ENCODE peak calls at places on chromosome 16, in four cellular contexts. X is neural progenitor cell, L is mammary epithelial cell, P is IMR-90. A is an unnamed sample. For H3K36me3, the result is how much of the 10 kb centered on the place peaks cover.

GRCh38 chr16:85029981-85030381 is 2.4 kb downstream of the KIAA0513 start:
- DNase-seq in X (no peak), L (no peak), P (peak), A (no peak)

GRCh38 chr16:3020247-3020603 is at the start of gene TNFRSF12A:
- DNase-seq in X (peak), L (peak), P (peak), A (peak)

GRCh38 chr16:73735018-73735417 is 561.6 kb upstream of the PSMD7 start:
- DNase-seq in X (no peak), L (peak), P (peak), A (peak)

GRCh38 chr16:86199182-86199581 is 300.2 kb downstream of the IRF8 start:
- DNase-seq in X (no peak), L (no peak), P (peak), A (no peak)

GRCh38 chr16:11996433-11997174 is 20.1 kb downstream of the SNX29 start:
- DNase-seq in X (no peak), L (no peak), P (no peak), A (no peak)

GRCh38 chr16:86065711-86066110 is 166.7 kb downstream of the IRF8 start:
- DNase-seq in X (no peak), L (no peak), P (no peak), A (no peak)

GRCh38 chr16:29714396-29714795 is 31.4 kb downstream of the C16orf54 start:
- DNase-seq in X (no peak), L (no peak), P (no peak), A (no peak)

GRCh38 chr16:30052671-30053372 is 12.7 kb upstream of the ALDOA start:
- DNase-seq in X (peak), L (peak), P (peak), A (peak)

GRCh38 chr16:1438229-1439057 is 5.9 kb downstream of the CCDC154 start:
- DNase-seq in X (no peak), L (no peak), P (no peak), A (no peak)

GRCh38 chr16:55408656-55409055 is 70.3 kb upstream of the MMP2 start:
- DNase-seq in X (peak), L (no peak), P (no peak), A (no peak)

GRCh38 chr16:80583466-80583865 is 42.7 kb downstream of the DYNLRB2 start:
- DNase-seq in X (no peak), L (peak), P (peak), A (peak)

DNA sequence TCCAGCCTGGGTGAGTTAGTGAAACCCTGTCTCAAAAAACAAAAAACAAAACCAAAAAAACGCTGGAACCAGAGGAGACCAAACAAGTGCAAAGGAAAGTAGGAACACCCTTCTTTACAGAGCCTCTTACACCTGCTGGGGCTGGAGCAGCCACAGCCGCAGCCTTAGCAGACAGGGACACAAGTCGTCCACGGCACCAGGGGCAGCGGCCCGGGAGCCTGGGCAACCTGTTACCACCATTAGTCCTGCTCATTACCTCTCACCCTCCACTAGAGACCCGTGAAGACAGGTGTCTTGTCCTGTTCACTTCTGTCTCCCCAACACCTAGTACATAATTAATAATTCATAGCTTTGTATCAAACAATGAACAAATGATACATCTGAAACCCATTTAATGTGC is 83.6 kb downstream of the C16orf78 start:
- DNase-seq in X (no peak), L (no peak), P (no peak), A (no peak)
- TF ChIP-seq CTCF in X (no peak), L (no peak), P (no peak), A (no peak)

GRCh38 chr16:28121527-28121926 is 58.0 kb upstream of the GSG1L start:
- DNase-seq in X (no peak), L (no peak), P (no peak), A (no peak)
- H3K36me3 ChIP-seq in X (under half), L (half or more), P (half or more), A (under half)

DNA sequence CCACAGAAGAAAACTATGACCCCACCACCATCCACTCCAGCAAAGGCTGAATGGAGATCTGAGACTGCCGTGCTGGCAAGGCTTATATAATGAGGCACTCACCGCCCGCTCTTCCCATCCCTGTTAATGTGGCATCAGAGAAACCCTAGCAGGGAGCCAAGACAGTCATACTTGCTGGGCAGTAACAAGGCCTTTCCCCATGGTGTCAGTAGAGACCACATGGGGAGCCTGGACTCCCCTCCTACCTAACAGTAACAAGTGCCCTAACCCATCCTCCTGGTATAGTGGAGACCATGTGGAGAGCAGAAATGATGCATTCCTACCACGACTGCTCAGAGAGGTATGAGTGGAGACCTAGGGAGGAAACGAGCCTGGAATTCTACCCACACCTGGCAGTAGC is 235.2 kb downstream of the C16orf78 start:
- DNase-seq in X (peak), L (no peak), P (peak), A (no peak)
- TF ChIP-seq CTCF in X (peak), L (no peak), P (peak), A (no peak)

GRCh38 chr16:58588406-58588805 is 41.2 kb downstream of the CNOT1 start:
- DNase-seq in X (no peak), L (no peak), P (no peak), A (no peak)
- H3K36me3 ChIP-seq in X (under half), L (under half), P (under half), A (under half)